ENCODE peak calls at places on chromosomes 16 and 17, in ten cellular contexts. W is DND-41; O is A549; F is heart right ventricle; E is PC-3; T is CD4-positive, alpha-beta memory T cell; A is mesendoderm; P is SK-N-SH; C is neural progenitor cell; Y is naive thymus-derived CD4-positive, alpha-beta T cell. J is an unnamed sample.
A peak's percentile ranks its signal among the peaks of the same experiment; 100 is the strongest.

GRCh38 chr17:44105941-44106340 is 17.5 kb downstream of the HDAC5 start:
- DNase-seq in Y (no peak), E (no peak), C (no peak), W (no peak), A (peak; percentile 48), P (peak; percentile 65), O (no peak), T (no peak), F (no peak), J (no peak)

GRCh38 chr17:4161560-4162221 is 18.7 kb downstream of the CYB5D2 start:
- DNase-seq in W (no peak), C (peak; percentile 52), F (no peak), A (peak; percentile 84), O (no peak), Y (no peak), T (no peak), P (peak; percentile 66), E (peak; percentile 44), J (peak; percentile 58)

GRCh38 chr16:76484020-76484419 is 206.8 kb downstream of the CNTNAP4 start:
- DNase-seq in W (no peak), E (no peak), T (no peak), A (no peak), F (no peak), P (no peak), O (no peak), C (no peak), Y (no peak), J (no peak)

GRCh38 chr16:31711344-31711845 is 162.2 kb upstream of the ZNF267 start:
- DNase-seq in C (no peak), E (no peak), W (no peak), T (no peak), Y (no peak), P (no peak), O (no peak), A (no peak), F (no peak), J (no peak)

GRCh38 chr16:64656471-64656870 is 465.4 kb downstream of the CDH11 start:
- DNase-seq in E (no peak), W (no peak), O (no peak), F (no peak), T (no peak), P (no peak), C (no peak), Y (no peak), A (no peak), J (no peak)

GRCh38 chr16:87765473-87765775 is 362 bp downstream of the KLHDC4 start:
- DNase-seq in Y (peak; percentile 60), O (no peak), F (peak; percentile 19), A (peak; percentile 34), W (peak; percentile 82), E (no peak), T (peak; percentile 62), P (peak; percentile 62), C (no peak), J (no peak)

GRCh38 chr17:45235071-45236001 is 13.7 kb downstream of the FMNL1 start:
- DNase-seq in T (peak; percentile 78), Y (peak; percentile 77), E (peak; percentile 85), A (peak; percentile 84), C (peak; percentile 90), F (peak; percentile 74), P (peak; percentile 81), O (peak; percentile 93), W (peak; percentile 79), J (peak; percentile 97)

GRCh38 chr16:85569615-85570212 is 43.4 kb upstream of the GSE1 start:
- DNase-seq in P (peak; percentile 65), T (peak; percentile 30), C (no peak), O (no peak), A (peak; percentile 88), F (no peak), E (peak; percentile 29), Y (no peak), W (peak; percentile 92), J (peak; percentile 73)

GRCh38 chr17:7557825-7558543 is 566 bp upstream of the TNFSF13 start:
- DNase-seq in P (peak; percentile 82), C (peak; percentile 71), Y (no peak), O (no peak), W (no peak), A (peak; percentile 74), E (peak; percentile 66), F (peak; percentile 87), T (no peak), J (peak; percentile 93)

GRCh38 chr17:8997994-8998628 is 23.2 kb upstream of the NTN1 start:
- DNase-seq in E (peak; percentile 65), F (peak; percentile 62), C (peak; percentile 76), Y (peak; percentile 82), T (peak; percentile 80), O (peak; percentile 89), P (peak; percentile 62), W (peak; percentile 83), A (peak; percentile 70), J (peak; percentile 95)

DNA sequence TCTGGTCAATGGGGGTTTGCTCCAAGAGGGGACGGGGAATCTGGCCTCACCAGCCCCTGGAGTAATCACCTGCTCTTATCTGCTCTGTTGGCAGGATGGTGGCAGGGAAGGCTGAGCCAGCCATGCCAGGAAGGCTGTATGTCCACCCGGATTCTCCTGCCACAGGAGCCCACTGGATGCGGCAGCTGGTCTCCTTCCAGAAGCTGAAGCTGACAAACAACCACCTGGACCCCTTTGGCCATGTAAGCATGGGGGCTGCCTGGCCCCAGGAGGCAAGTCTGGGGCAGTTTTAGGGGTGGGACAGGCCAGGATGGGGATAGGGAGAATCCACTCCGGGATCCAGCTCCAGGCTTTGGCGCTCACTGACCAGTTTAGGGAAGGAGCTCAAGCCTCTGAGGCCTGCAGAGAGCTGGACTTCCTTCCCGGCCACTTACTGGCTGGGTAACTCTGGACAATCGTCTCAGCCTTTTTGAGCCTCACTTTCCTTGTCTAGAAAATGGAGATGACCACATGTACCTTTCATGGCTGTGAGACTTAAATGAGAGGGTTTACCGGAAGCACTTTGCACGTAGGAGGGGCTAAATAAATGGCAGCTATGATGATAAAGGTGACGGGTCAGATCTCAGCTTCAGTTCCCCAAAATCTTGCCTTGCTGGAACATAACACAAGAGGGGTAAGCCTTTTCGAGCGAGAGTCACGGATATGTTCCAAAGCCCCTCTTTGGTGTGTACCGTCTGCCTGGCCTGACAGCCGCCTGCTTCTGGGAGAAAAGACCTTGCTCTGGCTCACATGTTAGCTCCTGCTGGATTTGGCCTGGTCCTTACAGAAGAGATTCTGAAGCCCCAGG is 15.4 kb downstream of the TBX4 start:
- DNase-seq in W (no peak), E (peak; percentile 59), C (peak; percentile 81), O (no peak), P (peak; percentile 76), T (no peak), A (peak; percentile 78), F (no peak), Y (no peak), J (peak; percentile 96)
- H3K4me3 ChIP-seq in W (no peak overlapping the region), E (no peak overlapping the region), C (no peak overlapping the region), O (no peak overlapping the region), P (no peak overlapping the region), T (no peak overlapping the region), A (no peak overlapping the region), F (no peak overlapping the region), Y (no peak overlapping the region), J (no peak overlapping the region)

DNA sequence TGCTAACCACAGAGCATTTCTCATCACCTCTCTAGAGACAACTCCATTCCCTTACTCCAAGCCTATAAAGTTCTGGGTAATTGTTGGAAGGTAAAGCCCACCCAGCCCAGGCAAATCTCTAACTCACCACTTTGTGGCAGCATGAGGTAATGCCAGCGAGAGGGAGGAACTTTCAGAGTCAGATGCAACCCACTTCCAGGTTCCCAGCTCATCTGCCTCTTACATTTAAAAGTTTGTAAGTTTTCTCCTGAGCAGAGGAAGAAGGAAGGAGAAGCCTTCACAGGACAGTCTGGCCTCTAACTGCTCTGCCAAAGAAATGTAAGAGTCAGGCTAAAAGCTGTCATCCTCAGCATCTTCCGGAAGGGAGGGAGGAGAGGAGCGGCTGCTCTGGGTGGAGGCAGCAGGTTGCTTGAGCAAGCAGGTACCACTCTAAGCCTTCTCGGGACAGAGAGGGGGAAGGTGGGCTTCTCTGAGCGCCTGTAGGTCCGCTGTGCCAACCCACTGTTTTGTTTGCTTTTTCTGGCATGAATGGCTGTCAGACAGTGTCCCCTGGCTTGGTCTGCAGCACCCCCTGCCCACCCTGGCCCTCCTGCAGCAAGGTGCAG is 1.0 kb downstream of the ZNF319 start:
- DNase-seq in W (peak; percentile 49), F (no peak), A (peak; percentile 56), P (peak; percentile 52), E (no peak), C (peak; percentile 36), T (peak; percentile 54), Y (peak; percentile 58), O (no peak), J (peak; percentile 67)
- H3K4me1 ChIP-seq in W (peaks cover 34% of the 10 kb centered on the region), F (peaks cover 34% of the 10 kb centered on the region), A (peaks cover 16% of the 10 kb centered on the region), P (peaks cover 18% of the 10 kb centered on the region), E (peaks cover 18% of the 10 kb centered on the region), C (peaks cover 8% of the 10 kb centered on the region), T (peaks cover 62% of the 10 kb centered on the region), Y (peaks cover 52% of the 10 kb centered on the region), O (peaks cover 49% of the 10 kb centered on the region), J (peaks cover 16% of the 10 kb centered on the region)

DNA sequence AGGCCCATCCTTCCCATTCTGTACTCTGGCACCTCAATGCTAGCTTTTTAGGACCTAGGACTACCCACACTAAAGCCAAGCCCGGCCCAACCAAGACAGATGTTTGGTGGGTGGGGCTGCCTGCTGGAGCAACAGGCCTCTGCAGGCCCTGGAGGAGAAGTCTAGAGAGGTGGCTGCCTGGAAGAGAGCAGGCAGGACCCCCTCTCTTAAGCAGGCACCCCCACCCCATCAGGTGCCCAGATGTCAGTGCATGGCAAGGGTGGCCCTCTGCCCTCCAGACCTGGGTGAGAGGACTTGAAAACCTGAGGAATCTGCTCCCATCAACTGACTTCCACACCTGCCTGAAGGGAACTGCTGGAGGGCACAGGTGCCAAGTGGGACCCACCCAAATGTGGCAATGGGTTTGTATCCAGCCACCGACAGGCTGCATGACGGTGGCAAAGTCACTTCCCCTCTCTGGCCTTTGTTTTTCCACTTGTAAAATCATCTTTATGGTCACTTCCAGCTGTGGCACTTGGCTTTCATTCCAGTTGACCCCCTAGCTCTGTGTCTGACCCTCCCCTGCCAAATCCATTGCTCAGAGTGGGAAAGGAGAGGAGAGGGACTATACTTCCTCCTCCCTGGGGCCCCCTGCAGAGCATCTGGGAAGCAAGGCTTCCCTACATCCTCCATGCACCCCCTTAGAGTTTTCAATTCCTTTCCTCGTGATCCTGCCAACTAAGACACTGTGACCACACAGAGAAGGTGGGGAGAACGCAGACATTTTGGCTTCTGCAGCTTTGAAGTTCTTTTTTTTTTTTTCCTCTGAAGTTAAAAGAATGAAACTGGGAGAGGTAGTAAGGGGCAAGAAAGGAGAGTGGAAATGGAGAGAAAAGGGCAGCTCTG is 1.6 kb upstream of the STAT5A start:
- DNase-seq in C (no peak), Y (no peak), F (peak; percentile 34), O (no peak), T (no peak), A (no peak), W (no peak), E (no peak), P (peak; percentile 16), J (peak; percentile 49)
- H3K4me3 ChIP-seq in C (no peak overlapping the region), Y (peak overlapping the region; percentile 88), F (peak overlapping the region; percentile 77), O (no peak overlapping the region), T (peak overlapping the region; percentile 88), A (no peak overlapping the region), W (no peak overlapping the region), E (no peak overlapping the region), P (no peak overlapping the region), J (no peak overlapping the region)

DNA sequence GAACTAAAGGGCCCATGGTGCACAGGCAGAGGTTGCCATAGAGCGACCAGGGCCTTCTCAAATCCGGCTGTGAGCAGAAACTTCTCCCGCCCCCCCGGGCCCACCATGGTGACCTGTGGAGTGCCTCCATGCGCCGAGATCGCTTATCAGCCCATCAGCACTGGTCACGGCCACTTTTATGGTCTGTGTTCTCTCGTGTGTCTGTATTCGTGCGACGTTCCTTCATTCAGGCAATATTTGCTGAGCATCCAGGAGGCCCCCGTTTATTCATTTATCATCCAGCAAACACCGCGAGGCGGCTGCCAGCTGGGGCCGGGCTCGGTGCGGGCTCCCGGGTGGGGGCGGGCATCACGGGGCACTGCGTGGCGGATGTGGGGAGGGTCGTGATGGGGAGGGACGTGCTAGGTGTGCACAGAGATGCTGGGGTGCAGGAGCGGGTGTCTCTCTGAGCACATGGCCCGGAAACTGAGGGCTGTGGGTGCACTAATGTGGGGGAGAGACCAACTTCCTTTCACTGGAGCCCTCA is 88.0 kb upstream of the CBX4 start:
- DNase-seq in E (no peak), A (no peak), Y (peak; percentile 49), W (peak; percentile 93), O (no peak), F (no peak), P (no peak), C (no peak), T (no peak), J (no peak)
- H3K4me1 ChIP-seq in E (peaks cover 16% of the 10 kb centered on the region), A (peaks cover 3% of the 10 kb centered on the region), Y (no peaks in the 10 kb centered on the region), W (peaks cover 49% of the 10 kb centered on the region), O (peaks cover 37% of the 10 kb centered on the region), F (peaks cover 10% of the 10 kb centered on the region), P (peaks cover 10% of the 10 kb centered on the region), C (peaks cover 16% of the 10 kb centered on the region), T (no peaks in the 10 kb centered on the region), J (peaks cover 27% of the 10 kb centered on the region)